ENCODE peak calls at places on chromosome 15, in nine cellular contexts. E, D, P, V, X, H, M, N and K are unnamed samples.

GRCh38 chr15:74873756-74874424 is 725 bp upstream of the SCAMP2 start:
- DNase-seq in E (peak; percentile 48), D (no peak), P (no peak), V (no peak), X (no peak), H (no peak), M (no peak), N (no peak), K (no peak)

GRCh38 chr15:71386448-71387236 is 271.4 kb downstream of the THSD4 start:
- DNase-seq in E (no peak), D (no peak), P (no peak), V (peak; percentile 22), X (no peak), H (no peak), M (no peak), N (no peak), K (no peak)

GRCh38 chr15:98288091-98288590 is 327.6 kb downstream of the ARRDC4 start:
- DNase-seq in E (no peak), D (no peak), P (peak; percentile 22), V (no peak), X (no peak), H (no peak), M (no peak), N (no peak), K (no peak)

GRCh38 chr15:66827698-66828055 is 125.6 kb downstream of the SMAD6 start:
- DNase-seq in E (no peak), D (no peak), P (no peak), V (no peak), X (no peak), H (no peak), M (no peak), N (no peak), K (no peak)

GRCh38 chr15:88664151-88664778 is 25.4 kb downstream of the ISG20 start:
- DNase-seq in E (no peak), D (no peak), P (no peak), V (no peak), X (no peak), H (no peak), M (no peak), N (no peak), K (peak; percentile 29)

GRCh38 chr15:60000824-60001641 is 3.1 kb upstream of the FOXB1 start:
- DNase-seq in E (no peak), D (no peak), P (peak; percentile 56), V (no peak), X (no peak), H (no peak), M (no peak), N (no peak), K (no peak)

GRCh38 chr15:41886741-41887140 is 7.1 kb downstream of the SPTBN5 start:
- DNase-seq in E (no peak), D (no peak), P (no peak), V (no peak), X (no peak), H (no peak), M (no peak), N (no peak), K (no peak)

GRCh38 chr15:27690290-27690689 is 408.8 kb downstream of the OCA2 start:
- DNase-seq in E (no peak), D (no peak), P (peak; percentile 72), V (no peak), X (no peak), H (no peak), M (no peak), N (no peak), K (no peak)

GRCh38 chr15:66803182-66803729 is 101.2 kb downstream of the SMAD6 start:
- DNase-seq in E (peak; percentile 95), D (no peak), P (peak; percentile 95), V (peak; percentile 85), X (peak; percentile 92), H (no peak), M (peak; percentile 94), N (peak; percentile 94), K (no peak)

GRCh38 chr15:60255390-60255789 is 142.4 kb downstream of the ANXA2 start:
- DNase-seq in E (no peak), D (no peak), P (no peak), V (no peak), X (no peak), H (no peak), M (no peak), N (no peak), K (no peak)

GRCh38 chr15:75198560-75199346 is 2.9 kb upstream of the C15orf39 start:
- DNase-seq in E (no peak), D (no peak), P (peak; percentile 72), V (peak; percentile 73), X (no peak), H (no peak), M (no peak), N (no peak), K (no peak)

GRCh38 chr15:74417230-74417629 is 16.5 kb downstream of the SEMA7A start:
- DNase-seq in E (no peak), D (no peak), P (no peak), V (no peak), X (no peak), H (no peak), M (peak; percentile 81), N (no peak), K (no peak)

GRCh38 chr15:41241251-41241964 is 10.3 kb downstream of the CHP1 start:
- DNase-seq in E (no peak), D (no peak), P (no peak), V (peak; percentile 86), X (no peak), H (peak; percentile 60), M (peak; percentile 56), N (no peak), K (no peak)

GRCh38 chr15:50247819-50248650 is 17.5 kb downstream of the HDC start:
- DNase-seq in E (no peak), D (peak; percentile 6), P (no peak), V (no peak), X (no peak), H (peak; percentile 58), M (no peak), N (no peak), K (no peak)

GRCh38 chr15:65392368-65392767 is 14.6 kb upstream of the IGDCC3 start:
- DNase-seq in E (no peak), D (no peak), P (no peak), V (no peak), X (no peak), H (no peak), M (no peak), N (no peak), K (no peak)

GRCh38 chr15:50315814-50316630 is 39.0 kb downstream of the GABPB1 start:
- DNase-seq in E (no peak), D (no peak), P (no peak), V (peak; percentile 45), X (no peak), H (no peak), M (no peak), N (no peak), K (no peak)

GRCh38 chr15:67547836-67548531 is 5.5 kb downstream of the MAP2K5 start:
- DNase-seq in E (no peak), D (no peak), P (no peak), V (no peak), X (no peak), H (no peak), M (no peak), N (no peak), K (no peak)

GRCh38 chr15:71011503-71012155 is 103.6 kb upstream of the THSD4 start:
- DNase-seq in E (no peak), D (no peak), P (peak; percentile 41), V (peak; percentile 46), X (no peak), H (no peak), M (no peak), N (no peak), K (no peak)

GRCh38 chr15:25185791-25186190 is 231.0 kb downstream of the SNRPN start:
- DNase-seq in E (no peak), D (no peak), P (no peak), V (no peak), X (peak; percentile 1), H (no peak), M (peak; percentile 11), N (no peak), K (no peak)
- H3K9me3 ChIP-seq in E (no peaks in the 10 kb centered on the region), D (no peaks in the 10 kb centered on the region), P (no peaks in the 10 kb centered on the region), V (no peaks in the 10 kb centered on the region), X (peaks cover 3% of the 10 kb centered on the region), H (no peaks in the 10 kb centered on the region), M (peaks cover 16% of the 10 kb centered on the region), N (peaks cover 80% of the 10 kb centered on the region), K (no peaks in the 10 kb centered on the region)

GRCh38 chr15:101083336-101084045 is 164.3 kb downstream of the LRRK1 start:
- DNase-seq in E (no peak), D (no peak), P (no peak), V (no peak), X (no peak), H (no peak), M (no peak), N (no peak), K (no peak)

GRCh38 chr15:101086394-101087171 is 165.3 kb downstream of the CHSY1 start:
- DNase-seq in E (no peak), D (no peak), P (no peak), V (no peak), X (no peak), H (no peak), M (no peak), N (no peak), K (no peak)

GRCh38 chr15:101087172-101087769 is 164.6 kb downstream of the CHSY1 start:
- DNase-seq in E (peak; percentile 28), D (no peak), P (no peak), V (no peak), X (no peak), H (no peak), M (no peak), N (no peak), K (no peak)

GRCh38 chr15:101085311-101085700 is 166.1 kb downstream of the LRRK1 start:
- DNase-seq in E (no peak), D (no peak), P (no peak), V (no peak), X (no peak), H (no peak), M (no peak), N (no peak), K (no peak)

DNA sequence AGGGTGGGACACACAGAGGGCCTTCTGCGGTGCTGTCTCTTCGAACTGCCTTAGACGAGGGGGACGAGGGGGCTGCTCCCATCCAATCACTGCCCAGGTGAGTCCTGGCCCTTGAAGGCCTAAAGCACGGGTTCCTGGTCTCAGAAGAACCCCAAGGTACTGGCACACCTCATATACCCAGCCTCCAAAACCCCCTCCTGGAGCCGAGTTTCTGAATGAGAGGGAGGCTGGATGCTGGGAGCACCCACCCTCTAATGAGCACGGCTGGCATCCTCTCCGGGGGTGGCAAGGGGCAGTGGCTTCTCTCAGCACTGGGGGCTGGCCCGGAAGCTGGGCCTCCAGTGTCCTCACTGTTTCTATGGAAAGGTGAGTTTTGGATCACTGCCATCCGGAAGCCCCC is 165.6 kb downstream of the LRRK1 start:
- DNase-seq in E (peak; percentile 30), D (no peak), P (no peak), V (no peak), X (no peak), H (no peak), M (no peak), N (no peak), K (no peak)
- H3K9me3 ChIP-seq in E (no peaks in the 10 kb centered on the region), D (no peaks in the 10 kb centered on the region), P (no peaks in the 10 kb centered on the region), V (no peaks in the 10 kb centered on the region), X (no peaks in the 10 kb centered on the region), H (no peaks in the 10 kb centered on the region), M (no peaks in the 10 kb centered on the region), N (no peaks in the 10 kb centered on the region), K (no peaks in the 10 kb centered on the region)

GRCh38 chr15:22236469-22236868 is 156.1 kb downstream of the OR4M2 start:
- DNase-seq in E (no peak), D (no peak), P (no peak), V (no peak), X (no peak), H (no peak), M (no peak), N (no peak), K (no peak)
- H3K9me3 ChIP-seq in E (no peaks in the 10 kb centered on the region), D (no peaks in the 10 kb centered on the region), P (peaks cover 88% of the 10 kb centered on the region), V (peaks cover 9% of the 10 kb centered on the region), X (peaks cover 3% of the 10 kb centered on the region), H (no peaks in the 10 kb centered on the region), M (no peaks in the 10 kb centered on the region), N (no peaks in the 10 kb centered on the region), K (no peaks in the 10 kb centered on the region)

GRCh38 chr15:94894056-94894455 is 662.7 kb downstream of the MCTP2 start:
- DNase-seq in E (no peak), D (no peak), P (no peak), V (no peak), X (no peak), H (no peak), M (no peak), N (no peak), K (no peak)
- H3K9me3 ChIP-seq in E (no peaks in the 10 kb centered on the region), D (no peaks in the 10 kb centered on the region), P (peaks cover 10% of the 10 kb centered on the region), V (no peaks in the 10 kb centered on the region), X (peaks cover 3% of the 10 kb centered on the region), H (no peaks in the 10 kb centered on the region), M (peaks cover 17% of the 10 kb centered on the region), N (no peaks in the 10 kb centered on the region), K (no peaks in the 10 kb centered on the region)